ENCODE peak calls at places on chromosomes 16 and 17, in seven cellular contexts. U, L, T, I, V, D and W are unnamed samples.

GRCh38 chr16:10668322-10669045 is 26.2 kb downstream of the TEKT5 start:
- DNase-seq in V (peak), U (peak), L (no peak), D (peak), T (peak), I (no peak), W (peak)

GRCh38 chr17:19650826-19651225 is 2.3 kb downstream of the ALDH3A2 start:
- DNase-seq in T (no peak), V (no peak), L (no peak), U (no peak), D (no peak), I (no peak), W (no peak)

GRCh38 chr17:3845361-3845753 is 689 bp downstream of the NCBP3 start:
- DNase-seq in U (no peak), V (no peak), I (no peak), T (no peak), D (peak), L (no peak), W (peak)

GRCh38 chr17:11238710-11239109 is 2.3 kb upstream of the SHISA6 start:
- DNase-seq in I (no peak), V (no peak), T (no peak), U (no peak), L (no peak), D (no peak), W (no peak)

GRCh38 chr16:86578499-86579267 is at the start of gene FOXL1:
- DNase-seq in L (no peak), U (peak), T (peak), D (peak), V (no peak), I (no peak), W (no peak)

GRCh38 chr17:69590690-69591089 is 176.2 kb downstream of the MAP2K6 start:
- DNase-seq in V (no peak), I (no peak), U (no peak), L (no peak), T (no peak), D (no peak), W (no peak)

GRCh38 chr17:67469208-67469980 is 92.3 kb downstream of the PITPNC1 start:
- DNase-seq in D (no peak), I (no peak), T (peak), L (no peak), U (no peak), V (no peak), W (no peak)

GRCh38 chr17:28313841-28314240 is 5.2 kb upstream of the TMEM97 start:
- DNase-seq in T (no peak), D (no peak), U (no peak), V (no peak), L (no peak), I (no peak), W (no peak)

GRCh38 chr16:4136229-4136813 is 20.1 kb upstream of the ADCY9 start:
- DNase-seq in T (no peak), V (peak), I (no peak), L (no peak), U (peak), D (no peak), W (no peak)

GRCh38 chr17:50198026-50198669 is 3.3 kb downstream of the COL1A1 start:
- DNase-seq in U (peak), V (peak), I (no peak), D (no peak), L (no peak), T (peak), W (peak)

GRCh38 chr16:85412911-85413520 is 200.1 kb upstream of the GSE1 start:
- DNase-seq in L (no peak), I (no peak), U (no peak), T (peak), D (no peak), V (no peak), W (no peak)

GRCh38 chr17:81015135-81015534 is 19.8 kb upstream of the BAIAP2 start:
- DNase-seq in V (no peak), I (no peak), T (no peak), D (no peak), L (no peak), U (no peak), W (no peak)

GRCh38 chr17:1123397-1124237 is 56.2 kb downstream of the ABR start:
- DNase-seq in L (no peak), V (no peak), I (no peak), U (peak), T (no peak), D (no peak), W (no peak)

GRCh38 chr16:90057738-90058173 is 19.4 kb downstream of the PRDM7 start:
- DNase-seq in D (peak), U (no peak), V (no peak), I (no peak), T (no peak), L (no peak), W (no peak)

GRCh38 chr16:3902731-3903130 is 22.2 kb upstream of the CREBBP start:
- DNase-seq in V (no peak), D (no peak), L (no peak), T (no peak), U (no peak), I (no peak), W (no peak)

GRCh38 chr17:46854948-46855347 is 3.6 kb downstream of the WNT9B start:
- DNase-seq in L (no peak), V (no peak), U (no peak), D (no peak), I (no peak), T (no peak), W (no peak)

GRCh38 chr16:73056383-73056782 is 8.5 kb upstream of the ZFHX3 start:
- DNase-seq in T (no peak), D (no peak), I (no peak), V (no peak), U (no peak), L (no peak), W (no peak)

GRCh38 chr16:21603920-21604319 is 4.5 kb downstream of the METTL9 start:
- DNase-seq in D (peak), I (no peak), L (no peak), T (no peak), V (no peak), U (no peak), W (no peak)

GRCh38 chr16:58684001-58684353 is 593 bp downstream of the SLC38A7 start:
- DNase-seq in T (peak), L (no peak), U (no peak), I (no peak), D (peak), V (no peak), W (peak)

GRCh38 chr16:75703341-75703740 is 2.1 kb upstream of the DUXB start:
- DNase-seq in L (no peak), D (no peak), I (no peak), U (no peak), V (no peak), T (no peak), W (no peak)

GRCh38 chr16:1379054-1379862 is 27.5 kb downstream of the GNPTG start:
- DNase-seq in T (peak), V (peak), D (peak), I (peak), U (peak), L (no peak), W (peak)

GRCh38 chr17:65020284-65020683 is 36.3 kb downstream of the GNA13 start:
- DNase-seq in U (no peak), I (no peak), L (no peak), T (no peak), V (no peak), D (peak), W (no peak)

GRCh38 chr17:63196772-63197335 is 230.8 kb downstream of the TANC2 start:
- DNase-seq in V (no peak), D (no peak), I (no peak), T (no peak), L (no peak), U (no peak), W (peak)

GRCh38 chr17:35534694-35535093 is 2.8 kb downstream of the SLFN12L start:
- DNase-seq in V (no peak), D (no peak), U (no peak), L (no peak), I (no peak), T (no peak), W (no peak)